ENCODE peak calls at places on chromosomes 11 and 22, in seven cellular contexts. K, M, P, F, J, B and U are unnamed samples.

GRCh38 chr22:41596776-41597634 is 7.4 kb upstream of the PMM1 start:
- DNase-seq in J (peak), B (no peak), F (peak), K (no peak), P (no peak), M (peak), U (no peak)

GRCh38 chr11:3160252-3161031 is 4.7 kb downstream of the OSBPL5 start:
- DNase-seq in K (peak), P (no peak), M (no peak), J (peak), F (peak), B (peak), U (no peak)

GRCh38 chr11:120632579-120632978 is 121.0 kb downstream of the GRIK4 start:
- DNase-seq in K (no peak), M (no peak), P (no peak), F (no peak), B (no peak), J (no peak), U (no peak)

GRCh38 chr11:72781063-72781312 is 12.9 kb downstream of the STARD10 start:
- DNase-seq in K (no peak), F (peak), J (no peak), B (no peak), P (no peak), M (peak), U (no peak)

GRCh38 chr22:25666308-25666707 is 75.7 kb upstream of the MYO18B start:
- DNase-seq in B (no peak), P (no peak), K (no peak), J (no peak), M (no peak), F (no peak), U (no peak)

GRCh38 chr11:78564889-78565467 is 9.7 kb downstream of the NARS2 start:
- DNase-seq in B (no peak), F (no peak), J (peak), M (peak), K (no peak), P (no peak), U (no peak)

GRCh38 chr11:120867988-120868387 is 155.9 kb upstream of the TBCEL start:
- DNase-seq in P (no peak), K (no peak), B (no peak), M (peak), F (no peak), J (no peak), U (no peak)

GRCh38 chr11:14973621-14974020 is 1.5 kb upstream of the CALCA start:
- DNase-seq in M (no peak), P (no peak), B (no peak), F (no peak), J (peak), K (no peak), U (no peak)

GRCh38 chr11:110759972-110760381 is 47.7 kb upstream of the ARHGAP20 start:
- DNase-seq in K (no peak), M (no peak), B (no peak), F (peak), J (peak), P (no peak), U (no peak)

GRCh38 chr22:48836673-48837340 is 990.9 kb downstream of the BRD1 start:
- DNase-seq in F (no peak), M (no peak), J (no peak), K (no peak), B (no peak), P (no peak), U (no peak)

GRCh38 chr11:1367721-1368120 is 22.0 kb upstream of the BRSK2 start:
- DNase-seq in K (no peak), F (no peak), M (no peak), P (no peak), B (no peak), J (no peak), U (no peak)

GRCh38 chr11:95443386-95443785 is 212.4 kb upstream of the SESN3 start:
- DNase-seq in M (no peak), P (peak), J (no peak), B (no peak), F (no peak), K (no peak), U (no peak)

GRCh38 chr11:3050386-3051325 is 6.6 kb downstream of the CARS1 start:
- DNase-seq in J (no peak), F (no peak), K (no peak), P (no peak), M (no peak), B (no peak), U (no peak)

GRCh38 chr11:107545101-107545514 is 20.4 kb downstream of the ALKBH8 start:
- DNase-seq in P (no peak), J (peak), K (no peak), B (no peak), M (peak), F (no peak), U (no peak)

GRCh38 chr11:567036-567628 is 6.4 kb downstream of the RASSF7 start:
- DNase-seq in P (peak), B (no peak), M (no peak), K (no peak), F (no peak), J (no peak), U (no peak)

GRCh38 chr11:2912498-2912897 is 16.7 kb downstream of the PHLDA2 start:
- DNase-seq in B (peak), F (peak), J (peak), M (peak), K (no peak), P (no peak), U (no peak)

GRCh38 chr22:25069758-25070461 is 117.4 kb downstream of the KIAA1671 start:
- DNase-seq in K (no peak), B (no peak), J (no peak), M (no peak), P (peak), F (no peak), U (no peak)

GRCh38 chr22:39364646-39365405 is 15.0 kb downstream of the SYNGR1 start:
- DNase-seq in J (no peak), B (peak), P (no peak), M (no peak), K (no peak), F (no peak), U (no peak)

GRCh38 chr11:126405374-126405773 is 49.9 kb downstream of the ST3GAL4 start:
- DNase-seq in K (no peak), B (no peak), M (peak), F (peak), J (no peak), P (no peak), U (no peak)

GRCh38 chr11:108788565-108789199 is 123.8 kb downstream of the DDX10 start:
- DNase-seq in K (no peak), F (no peak), B (no peak), M (peak), P (no peak), J (peak), U (no peak)

GRCh38 chr11:29159552-29160465 is 857.0 kb downstream of the KCNA4 start:
- DNase-seq in F (peak), M (peak), B (peak), K (peak), P (no peak), J (peak), U (no peak)

GRCh38 chr11:6705905-6706535 is 22.9 kb upstream of the MRPL17 start:
- DNase-seq in K (peak), P (peak), B (no peak), J (peak), M (peak), F (peak), U (peak)

GRCh38 chr11:41659990-41660389 is 200.5 kb upstream of the LRRC4C start:
- DNase-seq in K (no peak), J (no peak), B (no peak), F (no peak), M (peak), P (no peak), U (no peak)

GRCh38 chr11:112185883-112186282 is 10.6 kb downstream of the BCO2 start:
- DNase-seq in M (no peak), B (no peak), F (no peak), K (no peak), P (no peak), J (no peak), U (no peak)